ENCODE peak calls at places on chromosome 11, in five cellular contexts. M is psoas muscle; G is fibroblast of pulmonary artery; X is AG10803; O is CD8-positive, alpha-beta T cell. E is an unnamed sample.

GRCh38 chr11:132080121-132080520 is 709.7 kb downstream of the NTM start:
- DNase-seq in M (no peak), G (no peak), X (no peak), O (no peak), E (no peak)

GRCh38 chr11:29781268-29781667 is 235.6 kb downstream of the KCNA4 start:
- DNase-seq in M (no peak), G (peak), X (no peak), O (no peak), E (no peak)

GRCh38 chr11:123382555-123383074 is 47.5 kb upstream of the GRAMD1B start:
- DNase-seq in M (no peak), G (no peak), X (no peak), O (no peak), E (no peak)

GRCh38 chr11:134510171-134510570 is 98.1 kb upstream of the B3GAT1 start:
- DNase-seq in M (no peak), G (no peak), X (no peak), O (peak), E (peak)

GRCh38 chr11:66291706-66292542 is at the start of gene TMEM151A:
- DNase-seq in M (no peak), G (no peak), X (no peak), O (no peak), E (peak)

GRCh38 chr11:112343368-112344039 is 82.8 kb upstream of the PLET1 start:
- DNase-seq in M (no peak), G (peak), X (no peak), O (no peak), E (no peak)

GRCh38 chr11:126390418-126390817 is 34.9 kb downstream of the ST3GAL4 start:
- DNase-seq in M (no peak), G (no peak), X (no peak), O (no peak), E (no peak)

GRCh38 chr11:110463153-110463552 is 33.4 kb downstream of the FDX1 start:
- DNase-seq in M (peak), G (peak), X (peak), O (peak), E (no peak)

GRCh38 chr11:65051389-65051858 is 6.9 kb downstream of the NAALADL1 start:
- DNase-seq in M (no peak), G (no peak), X (no peak), O (no peak), E (no peak)

DNA sequence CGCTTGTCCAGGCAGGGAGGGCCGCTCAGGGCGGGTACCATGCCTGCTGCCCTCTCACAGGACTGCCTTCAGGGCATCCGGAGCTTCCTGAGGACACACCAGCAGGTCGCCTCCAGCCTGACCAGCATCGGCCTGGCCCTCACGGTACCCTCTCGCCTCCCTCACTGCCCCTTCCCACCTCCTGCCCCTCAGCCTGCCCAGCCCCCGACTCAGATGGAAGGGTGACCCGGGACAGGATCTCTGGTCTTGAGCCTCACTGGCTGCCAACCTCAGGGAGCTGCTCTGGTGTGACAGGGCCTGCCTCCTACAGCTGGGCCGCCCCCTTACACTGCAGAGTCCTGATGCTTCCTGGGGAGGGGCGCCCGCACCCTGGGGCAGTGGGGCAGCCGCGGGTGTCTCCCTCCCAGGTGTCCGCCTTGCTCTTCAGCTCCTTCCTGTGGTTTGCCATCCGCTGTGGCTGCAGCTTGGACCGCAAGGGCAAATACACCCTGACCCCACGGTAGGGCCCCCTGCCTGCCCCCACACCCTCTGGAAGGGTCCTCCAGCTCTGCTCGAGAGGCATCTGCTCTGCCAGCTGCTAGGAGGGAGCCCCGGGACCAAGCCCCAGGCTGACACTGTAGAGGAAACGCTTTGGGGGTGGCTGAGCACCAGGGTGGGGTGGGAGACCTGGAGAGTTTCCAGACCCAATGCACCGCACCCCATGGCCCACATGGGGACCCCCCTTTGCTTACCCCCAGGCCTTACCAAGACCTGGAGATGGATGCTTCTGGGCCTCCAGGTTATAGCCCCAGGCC is 14.6 kb downstream of the TSPAN32 start:
- DNase-seq in M (peak), G (no peak), X (no peak), O (no peak), E (peak)
- H3K4me3 ChIP-seq in M (no peak), G (no peak), X (no peak), O (no peak), E (no peak)

GRCh38 chr11:8870461-8871282 is 40.3 kb upstream of the AKIP1 start:
- DNase-seq in M (peak), G (peak), X (peak), O (no peak), E (peak)
- TF ChIP-seq CTCF in M (no peak), G (no peak), X (no peak), O (no peak), E (no peak)

GRCh38 chr11:78417888-78418583 is 416 bp upstream of the GAB2 start:
- DNase-seq in M (peak), G (peak), X (peak), O (peak), E (peak)

GRCh38 chr11:78420796-78421209 is 3.2 kb upstream of the GAB2 start:
- DNase-seq in M (peak), G (peak), X (peak), O (peak), E (peak)

GRCh38 chr11:78419327-78419726 is 1.7 kb upstream of the GAB2 start:
- DNase-seq in M (peak), G (peak), X (peak), O (no peak), E (no peak)

GRCh38 chr11:78418584-78419211 is 1.1 kb upstream of the GAB2 start:
- DNase-seq in M (no peak), G (no peak), X (no peak), O (no peak), E (no peak)

GRCh38 chr11:78420255-78420764 is 2.7 kb upstream of the GAB2 start:
- DNase-seq in M (peak), G (peak), X (peak), O (peak), E (peak)
- H3K4me3 ChIP-seq in M (no peak), G (no peak), X (no peak), O (no peak), E (no peak)

DNA sequence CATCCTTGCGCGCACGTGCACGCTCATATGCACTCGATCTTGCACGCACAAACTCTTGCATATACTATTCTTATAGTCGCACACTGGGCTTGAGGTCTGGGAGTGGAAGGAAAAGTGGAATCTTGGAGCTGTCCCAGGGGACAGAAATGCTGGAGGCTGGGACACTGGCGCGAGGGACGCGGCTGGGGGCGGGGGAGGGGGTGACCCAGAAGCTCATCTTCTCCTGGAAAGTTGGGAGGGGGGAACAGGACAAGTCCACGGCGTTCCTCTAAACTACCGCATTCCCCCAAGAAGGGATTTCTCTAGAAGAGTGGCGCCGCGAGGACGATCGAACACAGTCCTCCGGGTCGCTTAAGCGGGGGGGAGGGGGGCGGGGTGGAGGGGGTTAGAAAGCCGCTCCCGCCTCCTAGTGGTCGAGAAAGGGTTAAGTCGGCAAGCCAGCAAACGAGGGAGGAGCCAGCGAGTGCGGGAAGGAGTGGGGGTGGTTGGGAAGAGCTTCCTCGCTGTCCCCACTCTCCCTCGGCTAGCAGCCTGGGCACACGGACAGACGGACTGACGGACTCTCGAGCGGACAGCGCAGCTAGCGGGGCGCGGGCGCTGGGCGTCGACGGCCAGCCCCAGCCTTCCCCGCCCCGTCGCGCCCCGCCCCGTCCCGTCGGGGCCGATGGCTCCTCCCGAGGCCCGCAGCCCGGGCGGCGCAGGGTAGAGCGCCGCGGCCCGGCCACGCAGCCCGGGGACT is at the start of gene RTN4RL2:
- DNase-seq in M (peak), G (peak), X (peak), O (peak), E (peak)
- TF ChIP-seq CTCF in M (no peak), G (peak), X (no peak), O (no peak), E (no peak)

DNA sequence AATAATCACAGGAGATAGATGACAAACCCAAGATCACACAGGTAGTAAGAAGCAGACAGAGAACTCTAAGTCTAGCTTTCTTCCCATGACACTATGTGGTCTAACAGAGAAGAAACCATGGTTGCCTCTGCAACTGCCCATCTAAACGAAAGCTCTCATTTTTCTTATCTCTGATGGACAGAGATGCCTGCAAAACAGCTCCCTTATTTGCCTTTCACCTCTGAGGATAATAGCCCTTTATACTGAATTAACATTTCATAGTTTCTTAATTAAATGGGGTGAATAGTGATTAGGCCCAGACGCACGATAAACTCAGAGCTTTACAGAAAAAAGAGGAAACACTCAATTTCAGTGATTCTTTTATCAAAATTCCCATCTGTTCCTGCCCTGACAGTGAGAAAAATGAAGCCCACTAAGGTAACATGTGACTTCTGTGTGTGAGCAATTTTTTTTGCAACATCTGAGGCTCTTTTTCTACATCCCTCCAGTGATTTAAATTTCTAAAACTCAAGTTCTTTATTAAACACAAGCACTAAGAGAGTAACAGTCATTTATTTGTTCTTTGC is 24.6 kb downstream of the OR2AG2 start:
- DNase-seq in M (no peak), G (no peak), X (no peak), O (no peak), E (no peak)
- H3K4me3 ChIP-seq in M (no peak), G (no peak), X (no peak), O (peak), E (no peak)

GRCh38 chr11:7904910-7905309 is 26.2 kb downstream of the OR10A6 start:
- DNase-seq in M (no peak), G (peak), X (peak), O (no peak), E (no peak)
- TF ChIP-seq CTCF in M (no peak), G (peak), X (peak), O (no peak), E (peak)

DNA sequence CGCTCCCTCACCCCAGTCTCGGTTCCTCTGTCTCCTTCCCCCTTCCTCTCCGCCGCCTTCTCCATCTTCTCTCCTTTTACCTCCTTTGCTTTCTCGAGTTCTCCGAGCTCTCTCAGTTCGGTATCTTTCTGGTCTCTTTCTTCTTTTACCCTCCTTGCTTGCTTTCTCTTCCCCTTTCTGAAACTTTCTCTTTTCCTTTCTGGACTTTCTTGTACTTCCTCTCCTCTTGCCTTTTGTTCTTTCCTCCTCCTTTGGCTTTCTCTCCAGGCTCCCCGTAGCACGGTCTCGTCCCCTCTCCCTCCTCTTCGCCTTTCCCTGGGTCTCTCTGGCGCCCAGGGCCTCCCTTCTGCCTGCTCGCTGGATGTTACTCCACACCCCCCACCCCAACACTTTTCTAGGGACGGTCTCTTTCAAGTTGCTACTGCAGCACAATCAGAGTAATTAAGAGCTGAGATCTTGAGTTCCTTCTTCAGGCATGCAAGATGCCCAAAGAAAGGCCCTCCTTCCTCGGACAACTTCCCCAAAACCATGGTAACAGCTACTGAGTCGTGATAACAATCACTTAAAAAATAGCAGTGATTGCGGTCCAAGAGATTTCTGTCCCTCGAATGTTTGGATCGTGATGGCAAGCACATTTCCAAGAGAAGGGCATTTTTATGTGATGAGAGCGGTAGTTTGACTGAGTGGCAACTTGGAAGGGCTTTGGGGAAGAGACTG is 487 bp upstream of the TENM4 start:
- DNase-seq in M (no peak), G (no peak), X (peak), O (no peak), E (no peak)
- H3K4me3 ChIP-seq in M (peak), G (peak), X (peak), O (no peak), E (peak)

DNA sequence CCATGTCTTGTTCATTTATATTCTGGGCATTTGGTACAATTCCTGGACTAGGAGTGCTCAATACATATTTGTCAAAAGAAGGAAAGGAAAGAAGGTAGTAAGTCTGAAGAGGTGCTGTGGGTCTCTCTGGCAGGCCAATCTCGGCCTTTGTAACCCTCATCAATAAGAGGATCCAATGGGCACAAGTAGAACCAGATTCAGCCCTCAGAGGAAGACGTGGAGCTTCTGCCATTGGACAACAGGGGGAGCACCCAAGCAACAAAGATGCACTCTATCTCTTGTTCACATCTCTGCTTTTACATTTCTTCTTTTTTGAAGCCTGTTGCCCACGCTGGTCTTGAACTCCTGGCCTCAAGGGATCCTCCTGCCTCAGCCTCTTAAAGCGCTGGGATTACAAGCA is 2.2 kb upstream of the VPS11 start:
- DNase-seq in M (no peak), G (peak), X (peak), O (peak), E (no peak)
- TF ChIP-seq CTCF in M (peak), G (peak), X (peak), O (peak), E (peak)

GRCh38 chr11:62444835-62445234 is 26.0 kb downstream of the SCGB1A1 start:
- DNase-seq in M (no peak), G (no peak), X (no peak), O (no peak), E (no peak)
- H3K4me3 ChIP-seq in M (peak), G (peak), X (peak), O (peak), E (no peak)

DNA sequence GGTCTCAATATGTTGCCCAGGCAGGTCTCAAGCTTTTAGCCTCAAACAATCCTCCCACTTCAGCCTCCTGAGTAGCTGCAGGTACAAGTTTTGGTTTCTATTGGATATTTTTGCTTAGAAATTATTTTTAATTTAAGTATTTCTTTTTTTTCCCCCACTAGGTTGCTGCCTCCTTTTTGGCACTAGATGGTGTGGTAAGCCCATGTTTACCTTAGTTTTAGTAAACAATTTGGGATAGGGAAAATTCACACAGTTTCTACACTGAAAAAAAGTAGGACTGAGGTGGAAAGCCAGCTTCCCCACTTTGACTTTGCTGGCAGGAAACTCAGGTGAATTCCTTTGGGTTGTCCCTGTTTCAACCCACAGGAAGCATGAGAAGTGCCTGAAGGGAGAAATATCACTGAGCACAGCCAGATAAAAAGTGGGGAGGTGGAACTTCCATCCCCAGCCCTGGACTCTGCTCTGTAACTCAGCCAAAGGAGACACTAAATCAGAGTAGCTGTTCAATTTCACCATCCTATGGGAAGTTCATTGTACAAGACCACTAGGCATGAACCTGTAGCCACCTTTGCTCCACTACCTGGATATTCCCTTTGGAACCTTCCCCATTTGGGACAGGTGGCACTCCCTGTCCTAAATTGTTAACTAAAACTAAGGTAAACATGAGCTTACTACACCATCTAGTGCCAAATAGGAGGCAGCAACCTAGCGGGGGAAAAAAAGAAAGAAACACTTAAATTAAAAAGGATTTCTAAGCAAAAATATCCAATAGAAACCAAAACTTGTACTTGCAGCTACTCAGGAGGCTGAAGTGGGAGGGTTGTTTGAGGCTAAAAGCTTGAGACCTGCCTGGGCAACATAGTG is 154.4 kb upstream of the FAT3 start:
- DNase-seq in M (no peak), G (peak), X (peak), O (no peak), E (no peak)
- TF ChIP-seq CTCF in M (no peak), G (peak), X (peak), O (no peak), E (no peak)

E was measured in kidney.